ENCODE peak calls at places on chromosomes 7 and 10, in six cellular contexts. I, A, H, Z, O and F are unnamed samples.

GRCh38 chr10:61763778-61764177 is 101.0 kb downstream of the CABCOCO1 start:
- DNase-seq in A (no peak), Z (no peak), H (no peak), I (no peak), O (no peak), F (no peak)

GRCh38 chr7:70477051-70478010 is 654.6 kb upstream of the GALNT17 start:
- DNase-seq in H (no peak), I (no peak), O (no peak), A (no peak), Z (no peak), F (no peak)

GRCh38 chr10:115720121-115720520 is 552.9 kb downstream of the GFRA1 start:
- DNase-seq in O (no peak), H (no peak), A (no peak), Z (no peak), I (no peak), F (no peak)

GRCh38 chr7:96670338-96671289 is 39.0 kb downstream of the SEM1 start:
- DNase-seq in A (no peak), I (no peak), H (no peak), Z (no peak), O (no peak), F (no peak)

GRCh38 chr7:2202361-2202761 is 30.4 kb downstream of the MAD1L1 start:
- DNase-seq in O (no peak), A (no peak), Z (no peak), I (no peak), H (no peak), F (peak)

GRCh38 chr10:5589963-5590511 is 65.3 kb downstream of the CALML3 start:
- DNase-seq in H (no peak), A (no peak), Z (no peak), I (no peak), O (peak), F (peak)

GRCh38 chr7:17774248-17774647 is 166.0 kb downstream of the SNX13 start:
- DNase-seq in I (peak), A (no peak), O (peak), Z (peak), H (no peak), F (peak)

GRCh38 chr7:120991570-120991969 is 3.1 kb downstream of the CPED1 start:
- DNase-seq in A (no peak), H (no peak), I (no peak), Z (peak), O (peak), F (peak)

GRCh38 chr7:6654842-6655610 is 17.9 kb downstream of the ZNF316 start:
- DNase-seq in H (no peak), A (no peak), I (no peak), O (no peak), Z (no peak), F (no peak)

GRCh38 chr7:149878523-149878921 is 4.8 kb downstream of the ATP6V0E2 start:
- DNase-seq in I (no peak), O (no peak), Z (no peak), H (no peak), A (no peak), F (no peak)

GRCh38 chr7:94276797-94277196 is 117.9 kb upstream of the COL1A2 start:
- DNase-seq in H (no peak), I (peak), O (peak), Z (no peak), A (peak), F (no peak)

GRCh38 chr7:40232242-40232929 is 97.6 kb downstream of the SUGCT start:
- DNase-seq in I (peak), A (peak), Z (no peak), O (peak), H (peak), F (peak)

GRCh38 chr7:29488977-29489376 is 74.7 kb upstream of the PRR15 start:
- DNase-seq in O (peak), A (no peak), Z (peak), I (no peak), H (no peak), F (peak)

GRCh38 chr7:5173490-5173889 is 16.5 kb upstream of the WIPI2 start:
- DNase-seq in H (no peak), Z (no peak), A (no peak), O (no peak), I (no peak), F (no peak)

GRCh38 chr10:78944658-78945333 is 124.0 kb upstream of the ZMIZ1 start:
- DNase-seq in A (no peak), H (no peak), O (peak), I (peak), Z (peak), F (peak)

GRCh38 chr7:69919712-69920111 is 321.4 kb downstream of the AUTS2 start:
- DNase-seq in O (no peak), Z (no peak), A (no peak), I (no peak), H (no peak), F (no peak)

GRCh38 chr10:108064856-108065255 is 900.4 kb upstream of the SORCS1 start:
- DNase-seq in I (no peak), Z (no peak), H (no peak), O (no peak), A (no peak), F (no peak)

GRCh38 chr7:140672382-140673062 is at the start of gene ADCK2:
- DNase-seq in A (no peak), O (no peak), I (no peak), H (peak), Z (no peak), F (no peak)

GRCh38 chr10:11138634-11139033 is 121.0 kb downstream of the CELF2 start:
- DNase-seq in A (no peak), O (no peak), Z (no peak), I (no peak), H (no peak), F (no peak)

GRCh38 chr7:6530626-6531491 is 20.4 kb downstream of the GRID2IP start:
- DNase-seq in O (no peak), A (no peak), I (no peak), Z (no peak), H (peak), F (no peak)

GRCh38 chr10:122561212-122561611 is 658 bp downstream of the DMBT1 start:
- DNase-seq in Z (no peak), I (no peak), O (no peak), A (no peak), H (no peak), F (no peak)

GRCh38 chr10:43295436-43295835 is 28.6 kb upstream of the RASGEF1A start:
- DNase-seq in H (no peak), I (no peak), A (no peak), Z (no peak), O (no peak), F (no peak)

GRCh38 chr10:11898372-11899066 is 75.4 kb downstream of the PROSER2 start:
- DNase-seq in Z (no peak), H (no peak), I (no peak), A (no peak), O (peak), F (no peak)

GRCh38 chr10:74930962-74931361 is 104.6 kb downstream of the KAT6B start:
- DNase-seq in H (no peak), A (no peak), O (no peak), I (no peak), Z (no peak), F (no peak)

GRCh38 chr7:37450035-37450434 is 1.4 kb upstream of the ELMO1 start:
- DNase-seq in Z (no peak), A (no peak), O (no peak), I (no peak), H (no peak), F (no peak)

GRCh38 chr10:35324196-35324595 is 12.1 kb upstream of the CCNY start:
- DNase-seq in H (no peak), A (no peak), O (peak), I (no peak), Z (peak), F (peak)

GRCh38 chr7:90629306-90629918 is 33.3 kb downstream of the CDK14 start:
- DNase-seq in I (peak), H (no peak), O (peak), Z (no peak), A (peak), F (no peak)

GRCh38 chr7:125195156-125195555 is 265.5 kb upstream of the POT1 start:
- DNase-seq in A (no peak), Z (no peak), O (no peak), H (no peak), I (no peak), F (no peak)

GRCh38 chr10:71260622-71261325 is 48.4 kb downstream of the UNC5B start:
- DNase-seq in A (no peak), H (no peak), Z (peak), I (no peak), O (peak), F (peak)

GRCh38 chr10:43354325-43354635 is 17.2 kb upstream of the FXYD4 start:
- DNase-seq in I (no peak), Z (no peak), A (no peak), O (no peak), H (no peak), F (no peak)

GRCh38 chr10:58514102-58514472 is 1.4 kb downstream of the BICC1 start:
- DNase-seq in H (no peak), O (peak), Z (no peak), I (no peak), A (no peak), F (peak)

GRCh38 chr7:64183126-64183742 is 23.8 kb upstream of the ZNF735 start:
- DNase-seq in Z (no peak), A (no peak), O (no peak), I (no peak), H (no peak), F (no peak)

GRCh38 chr7:125406111-125406510 is 476.5 kb upstream of the POT1 start:
- DNase-seq in Z (no peak), I (no peak), A (no peak), H (no peak), O (peak), F (no peak)

GRCh38 chr7:957418-958220 is 3.1 kb upstream of the ADAP1 start:
- DNase-seq in I (no peak), O (no peak), H (no peak), A (no peak), Z (no peak), F (no peak)

GRCh38 chr7:5620459-5620881 is 161.0 kb downstream of the RNF216 start:
- DNase-seq in Z (no peak), A (no peak), H (no peak), I (no peak), O (no peak), F (no peak)

DNA sequence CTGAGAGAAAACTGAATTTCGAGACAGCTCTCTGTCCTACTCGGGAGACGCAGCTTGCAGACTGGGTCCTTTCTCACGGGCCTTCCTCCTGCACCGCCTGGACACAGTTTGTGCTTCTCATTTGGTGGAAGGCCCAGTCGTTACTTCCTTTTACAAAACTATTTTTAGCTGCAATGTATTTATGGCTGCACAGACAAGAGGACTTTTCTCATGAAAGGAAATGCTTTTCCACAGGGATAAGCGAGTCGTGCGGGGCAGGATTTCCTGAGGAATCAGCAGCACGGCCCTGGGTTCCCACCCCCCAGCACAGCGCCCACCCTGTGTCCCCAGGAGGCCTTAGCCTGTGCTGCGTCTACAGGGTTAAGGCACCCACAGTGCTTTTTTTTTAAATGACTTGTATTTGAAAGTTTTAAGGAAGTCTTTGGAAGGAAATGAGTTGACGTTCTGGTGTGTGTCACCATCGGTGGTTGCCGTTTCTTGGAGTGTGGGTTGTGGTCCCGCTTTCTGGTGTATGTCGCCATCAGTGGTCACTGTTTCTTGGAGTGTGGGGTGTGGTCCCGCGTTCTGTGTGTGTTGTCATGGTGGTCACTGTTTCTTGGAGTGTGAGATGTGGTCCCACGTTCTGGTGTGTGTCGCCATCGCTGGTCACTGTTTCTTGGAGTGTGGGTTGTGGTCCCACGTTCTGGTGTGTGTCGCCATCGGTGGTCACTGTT is 50.9 kb downstream of the INPP5A start:
- DNase-seq in A (no peak), Z (no peak), I (no peak), O (peak), H (peak), F (no peak)
- H3K4me3 ChIP-seq in A (no peak), Z (no peak), I (no peak), O (no peak), H (no peak), F (no peak)

DNA sequence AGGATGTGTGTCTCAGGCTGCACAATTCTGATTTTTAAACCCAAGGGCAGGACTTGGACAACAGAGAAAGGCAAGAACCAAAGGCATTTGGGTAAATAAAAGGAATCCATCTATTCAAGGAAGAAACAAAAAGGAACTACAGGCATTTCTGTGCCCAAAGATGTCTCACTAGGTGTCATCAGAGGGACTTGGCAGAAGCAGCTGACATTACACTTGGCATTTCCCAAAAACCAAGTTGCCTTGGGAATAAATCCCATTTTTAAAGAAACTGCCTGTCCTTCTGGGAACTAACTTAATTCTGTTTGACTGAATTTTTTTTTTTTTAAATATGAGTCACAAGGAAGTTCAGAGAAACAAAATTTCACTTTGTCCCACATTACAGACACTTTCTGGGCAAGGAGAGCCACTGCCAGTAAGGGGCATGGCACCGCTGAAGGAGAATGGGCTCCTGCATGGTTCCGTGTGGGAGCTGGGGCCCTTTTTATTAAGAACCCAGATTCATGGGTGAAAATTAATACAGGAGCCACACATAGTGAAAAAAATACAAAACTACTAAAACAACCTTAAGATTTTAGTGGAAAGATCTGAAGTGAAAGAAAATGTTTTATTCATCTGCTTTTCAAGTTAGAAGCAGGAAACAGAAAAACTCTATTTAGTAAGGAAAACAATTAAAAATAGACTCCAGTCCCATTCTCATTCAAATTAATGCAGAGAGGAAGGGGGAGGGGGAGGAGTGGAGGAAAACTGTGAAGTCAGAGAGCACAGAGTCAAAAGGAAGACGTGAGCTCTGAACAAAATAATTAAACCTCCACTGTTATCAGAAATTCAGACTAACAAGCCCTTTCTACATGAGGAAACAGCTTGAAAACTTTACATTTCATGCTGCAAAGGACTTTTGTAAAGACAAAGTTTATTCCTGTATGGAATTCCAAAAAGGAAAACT is 118.4 kb upstream of the PDLIM1 start:
- DNase-seq in O (no peak), Z (no peak), H (no peak), I (no peak), A (no peak), F (no peak)
- H3K4me3 ChIP-seq in O (no peak), Z (no peak), H (no peak), I (no peak), A (no peak), F (no peak)

DNA sequence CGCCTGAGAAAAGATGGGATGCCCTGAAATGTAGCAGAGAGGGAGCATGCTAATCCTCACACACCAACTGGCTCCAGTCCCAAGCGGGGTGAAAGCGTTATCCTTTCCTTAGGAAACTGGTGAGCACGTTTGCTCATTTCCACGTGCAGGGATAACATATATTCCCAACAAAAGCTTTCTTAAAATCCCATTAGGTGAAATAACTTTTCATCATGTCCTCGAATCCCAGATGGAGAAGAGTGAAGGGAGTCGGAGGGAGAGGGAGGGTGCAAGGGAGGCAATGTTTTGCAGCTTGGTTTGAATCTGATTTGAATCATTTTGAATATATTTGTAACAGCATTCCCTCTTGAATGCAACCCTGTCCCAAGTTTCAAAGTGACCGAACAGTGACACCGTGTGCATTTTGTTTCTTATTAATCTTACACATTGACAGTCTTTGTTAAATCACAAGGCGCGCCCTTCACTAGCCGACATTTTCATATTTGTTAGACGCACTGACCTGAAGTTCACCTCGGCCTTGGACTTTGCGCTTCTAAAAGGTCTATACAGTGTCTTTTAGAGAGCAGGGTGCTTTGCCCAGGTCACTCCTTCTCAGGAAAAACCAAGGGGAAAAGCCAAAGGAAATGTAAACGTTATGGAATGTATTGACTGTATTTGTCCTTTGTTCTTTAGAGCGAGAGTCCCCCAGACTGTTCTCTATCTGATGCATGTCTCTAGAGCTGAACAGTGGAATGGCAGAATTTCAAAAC is 3.0 kb upstream of the HOXA4 start:
- DNase-seq in I (no peak), H (no peak), A (no peak), O (no peak), Z (no peak), F (peak)
- H3K4me3 ChIP-seq in I (no peak), H (no peak), A (no peak), O (no peak), Z (no peak), F (no peak)

DNA sequence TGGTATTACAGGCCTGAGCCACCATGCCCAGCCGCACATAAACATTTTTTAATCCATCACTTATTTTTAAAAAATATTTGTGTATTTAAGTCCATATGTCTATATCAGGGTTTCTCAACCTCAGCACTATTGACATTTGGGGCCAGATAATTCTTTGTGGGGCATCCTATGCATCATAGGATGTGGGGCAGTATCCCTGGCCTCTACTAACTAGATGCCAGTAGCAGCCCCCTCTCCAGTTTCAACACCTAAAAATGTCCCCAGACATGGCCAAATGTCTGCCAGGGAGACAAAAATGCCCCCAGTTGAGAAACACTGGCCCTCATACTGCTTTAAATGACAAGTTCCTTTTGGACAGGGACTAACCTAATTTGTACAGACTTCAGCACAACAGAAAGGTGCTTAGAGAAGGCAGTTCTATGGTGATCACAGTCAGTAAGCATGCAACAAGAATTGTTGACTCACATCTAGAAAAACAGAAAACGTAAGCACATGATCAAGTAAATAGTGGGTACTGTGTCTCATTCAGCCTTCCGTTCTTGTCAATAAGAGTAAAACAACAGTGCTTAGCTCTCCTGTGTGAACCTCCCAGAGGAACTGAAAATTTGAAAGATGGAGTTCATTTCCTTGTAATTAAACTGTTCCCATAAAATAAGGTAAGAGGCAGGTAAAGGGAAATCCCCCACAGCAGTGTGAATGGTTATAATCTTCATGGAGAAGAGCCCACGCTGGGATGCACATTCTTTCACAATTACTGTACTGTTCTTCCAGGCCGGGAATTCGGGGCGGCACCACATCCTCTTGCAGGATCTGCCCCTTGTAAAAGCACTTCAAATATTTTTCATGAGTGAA is 17.3 kb upstream of the ADRB1 start:
- DNase-seq in O (peak), H (peak), A (peak), Z (peak), I (no peak), F (peak)
- H3K4me3 ChIP-seq in O (no peak), H (no peak), A (no peak), Z (no peak), I (no peak), F (no peak)